ENCODE peak calls at places on chromosomes 4 and X, in eight cellular contexts. Z, Q, H, E, B, D, J and F are unnamed samples.

GRCh38 chr4:130395871-130396270 is 1299.9 kb downstream of the C4orf33 start:
- DNase-seq in Z (no peak), Q (peak), H (no peak), E (no peak), B (no peak), D (no peak), J (peak), F (no peak)

GRCh38 chr4:140254656-140255299 is 100.8 kb upstream of the MAML3 start:
- DNase-seq in Z (no peak), Q (no peak), H (no peak), E (no peak), B (no peak), D (no peak), J (peak), F (no peak)

GRCh38 chr4:165765053-165765452 is 108.0 kb upstream of the TLL1 start:
- DNase-seq in Z (no peak), Q (peak), H (no peak), E (no peak), B (no peak), D (no peak), J (no peak), F (no peak)

GRCh38 chr4:42786350-42787070 is 106.0 kb upstream of the GRXCR1 start:
- DNase-seq in Z (no peak), Q (no peak), H (no peak), E (no peak), B (no peak), D (no peak), J (no peak), F (no peak)

GRCh38 chr4:152100378-152101201 is 339.8 kb upstream of the GATB start:
- DNase-seq in Z (no peak), Q (peak), H (no peak), E (no peak), B (peak), D (no peak), J (no peak), F (peak)

GRCh38 chr4:52172166-52172565 is 121.1 kb downstream of the SPATA18 start:
- DNase-seq in Z (no peak), Q (no peak), H (no peak), E (no peak), B (no peak), D (no peak), J (peak), F (no peak)

GRCh38 chr4:4995103-4995761 is 24.0 kb downstream of the CYTL1 start:
- DNase-seq in Z (peak), Q (peak), H (peak), E (peak), B (no peak), D (peak), J (peak), F (peak)

GRCh38 chr4:43189741-43190140 is 297.2 kb downstream of the GRXCR1 start:
- DNase-seq in Z (no peak), Q (no peak), H (no peak), E (no peak), B (no peak), D (no peak), J (no peak), F (no peak)

GRCh38 chr4:906311-907102 is 25.6 kb downstream of the GAK start:
- DNase-seq in Z (no peak), Q (no peak), H (no peak), E (no peak), B (no peak), D (no peak), J (no peak), F (no peak)

GRCh38 chrX:47562615-47563243 is 1.7 kb downstream of the ARAF start:
- DNase-seq in Z (no peak), Q (no peak), H (no peak), E (no peak), B (no peak), D (no peak), J (peak), F (no peak)

GRCh38 chrX:15244421-15244820 is 25.5 kb downstream of the ASB9 start:
- DNase-seq in Z (no peak), Q (no peak), H (no peak), E (no peak), B (no peak), D (no peak), J (no peak), F (no peak)

GRCh38 chrX:127558811-127559210 is 493.4 kb downstream of the ACTRT1 start:
- DNase-seq in Z (no peak), Q (no peak), H (no peak), E (no peak), B (no peak), D (no peak), J (no peak), F (no peak)

GRCh38 chr4:143531773-143532491 is 18.4 kb downstream of the SMARCA5 start:
- DNase-seq in Z (no peak), Q (no peak), H (no peak), E (no peak), B (no peak), D (no peak), J (no peak), F (no peak)

GRCh38 chr4:182547435-182547834 is 304.2 kb downstream of the TENM3 start:
- DNase-seq in Z (no peak), Q (no peak), H (no peak), E (no peak), B (no peak), D (no peak), J (no peak), F (no peak)

GRCh38 chrX:55524487-55524886 is 34.8 kb upstream of the USP51 start:
- DNase-seq in Z (no peak), Q (no peak), H (no peak), E (no peak), B (no peak), D (no peak), J (peak), F (no peak)

GRCh38 chr4:86670739-86671138 is 76.6 kb downstream of the PTPN13 start:
- DNase-seq in Z (no peak), Q (peak), H (no peak), E (no peak), B (no peak), D (no peak), J (peak), F (no peak)

GRCh38 chr4:186228514-186228894 is 1.2 kb downstream of the KLKB1 start:
- DNase-seq in Z (no peak), Q (no peak), H (no peak), E (no peak), B (no peak), D (no peak), J (no peak), F (no peak)

GRCh38 chr4:143441678-143442077 is 71.8 kb upstream of the SMARCA5 start:
- DNase-seq in Z (no peak), Q (no peak), H (no peak), E (no peak), B (no peak), D (no peak), J (no peak), F (no peak)

GRCh38 chr4:93016350-93016749 is 712.6 kb downstream of the GRID2 start:
- DNase-seq in Z (no peak), Q (no peak), H (no peak), E (no peak), B (no peak), D (no peak), J (no peak), F (no peak)

GRCh38 chr4:105291920-105292319 is 145.2 kb downstream of the TET2 start:
- DNase-seq in Z (no peak), Q (no peak), H (no peak), E (no peak), B (no peak), D (no peak), J (no peak), F (no peak)

GRCh38 chrX:45822124-45822523 is 621.4 kb upstream of the DIPK2B start:
- DNase-seq in Z (no peak), Q (no peak), H (no peak), E (no peak), B (no peak), D (no peak), J (no peak), F (no peak)

GRCh38 chrX:37060999-37061398 is 52.8 kb downstream of the FAM47C start:
- DNase-seq in Z (no peak), Q (peak), H (no peak), E (no peak), B (no peak), D (no peak), J (peak), F (no peak)

GRCh38 chrX:115694028-115694427 is 133.1 kb downstream of the PLS3 start:
- DNase-seq in Z (no peak), Q (no peak), H (no peak), E (no peak), B (no peak), D (no peak), J (no peak), F (no peak)

GRCh38 chr4:41880840-41881831 is 54.1 kb upstream of the TMEM33 start:
- DNase-seq in Z (no peak), Q (no peak), H (no peak), E (no peak), B (no peak), D (no peak), J (peak), F (no peak)

GRCh38 chrX:133666256-133666655 is 251.0 kb upstream of the GPC4 start:
- DNase-seq in Z (no peak), Q (no peak), H (no peak), E (no peak), B (no peak), D (no peak), J (no peak), F (no peak)

GRCh38 chr4:55078987-55079386 is 46.4 kb downstream of the KDR start:
- DNase-seq in Z (peak), Q (no peak), H (no peak), E (no peak), B (no peak), D (peak), J (peak), F (peak)

GRCh38 chr4:188005561-188005960 is 10.0 kb downstream of the ZFP42 start:
- DNase-seq in Z (no peak), Q (no peak), H (no peak), E (no peak), B (no peak), D (no peak), J (no peak), F (no peak)

GRCh38 chr4:188006285-188006848 is 10.8 kb downstream of the ZFP42 start:
- DNase-seq in Z (no peak), Q (no peak), H (no peak), E (no peak), B (no peak), D (no peak), J (no peak), F (no peak)

GRCh38 chr4:188002346-188002745 is 6.8 kb downstream of the ZFP42 start:
- DNase-seq in Z (no peak), Q (peak), H (no peak), E (no peak), B (no peak), D (no peak), J (no peak), F (no peak)

GRCh38 chr4:187999406-187999932 is 3.9 kb downstream of the ZFP42 start:
- DNase-seq in Z (no peak), Q (peak), H (no peak), E (no peak), B (no peak), D (no peak), J (no peak), F (no peak)

GRCh38 chr4:188002751-188003150 is 7.2 kb downstream of the ZFP42 start:
- DNase-seq in Z (no peak), Q (peak), H (no peak), E (no peak), B (no peak), D (no peak), J (no peak), F (no peak)
- H3K27ac ChIP-seq in Z (no peak), Q (peak), H (no peak), E (no peak), B (no peak), D (no peak), J (no peak), F (no peak)

GRCh38 chrX:21811832-21812231 is 27.6 kb upstream of the MBTPS2 start:
- DNase-seq in Z (no peak), Q (no peak), H (no peak), E (no peak), B (no peak), D (no peak), J (no peak), F (no peak)

GRCh38 chrX:21812628-21813027 is 26.8 kb upstream of the MBTPS2 start:
- DNase-seq in Z (no peak), Q (no peak), H (no peak), E (no peak), B (no peak), D (no peak), J (no peak), F (no peak)

DNA sequence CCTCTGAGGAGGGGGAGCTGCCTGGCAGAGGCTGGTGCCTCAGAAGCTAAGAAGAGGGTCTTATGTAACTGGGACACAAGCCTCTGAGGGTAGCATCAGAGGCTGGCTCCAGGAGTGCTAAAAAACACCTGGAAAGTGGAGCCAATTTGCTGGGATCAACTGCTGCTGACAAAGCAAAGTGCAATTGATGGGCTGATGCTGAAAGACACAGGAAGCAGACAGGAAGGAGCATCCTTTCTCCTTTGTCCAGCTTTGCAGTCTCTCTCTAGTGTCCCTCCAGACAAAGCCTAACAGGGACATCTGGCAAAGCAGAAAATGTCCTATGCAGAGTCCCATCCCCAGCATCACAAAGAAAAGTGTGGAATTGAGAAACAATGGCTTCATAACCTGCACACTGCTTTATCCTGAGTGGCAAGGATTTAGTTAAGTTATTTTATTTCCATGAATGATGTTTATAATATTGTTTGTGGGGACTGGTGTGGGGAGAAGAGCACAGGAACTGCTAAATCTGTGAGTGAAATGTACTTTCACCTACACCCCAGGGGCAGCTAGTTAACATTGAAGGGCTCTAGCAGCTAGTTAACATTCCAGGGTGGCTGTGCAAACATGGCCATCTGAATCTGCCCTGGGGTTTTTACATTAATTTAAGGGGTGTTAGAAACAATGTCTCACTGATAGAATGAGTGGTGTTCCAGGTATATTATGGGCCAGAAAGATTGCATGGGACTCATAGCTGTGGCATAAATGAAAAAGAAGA is 25.6 kb upstream of the MBTPS2 start:
- DNase-seq in Z (no peak), Q (no peak), H (no peak), E (no peak), B (no peak), D (no peak), J (no peak), F (no peak)
- H3K27ac ChIP-seq in Z (no peak), Q (no peak), H (no peak), E (no peak), B (no peak), D (no peak), J (no peak), F (no peak)

GRCh38 chr4:6940744-6941137 is 31.1 kb downstream of the TBC1D14 start:
- DNase-seq in Z (no peak), Q (no peak), H (no peak), E (no peak), B (no peak), D (no peak), J (no peak), F (no peak)

GRCh38 chr4:6943012-6943869 is 33.6 kb downstream of the TBC1D14 start:
- DNase-seq in Z (no peak), Q (no peak), H (no peak), E (no peak), B (no peak), D (no peak), J (no peak), F (no peak)

GRCh38 chr4:6939761-6940743 is 30.4 kb downstream of the TBC1D14 start:
- DNase-seq in Z (no peak), Q (no peak), H (no peak), E (no peak), B (no peak), D (no peak), J (no peak), F (no peak)

GRCh38 chr4:6942238-6942800 is 32.7 kb downstream of the TBC1D14 start:
- DNase-seq in Z (no peak), Q (peak), H (no peak), E (no peak), B (peak), D (no peak), J (peak), F (no peak)

GRCh38 chr4:6941796-6942195 is 32.2 kb downstream of the TBC1D14 start:
- DNase-seq in Z (no peak), Q (no peak), H (no peak), E (no peak), B (no peak), D (no peak), J (no peak), F (no peak)
- H3K27ac ChIP-seq in Z (peak), Q (peak), H (peak), E (peak), B (peak), D (peak), J (peak), F (peak)

GRCh38 chr4:153747406-153747805 is 12.4 kb downstream of the RNF175 start:
- DNase-seq in Z (no peak), Q (no peak), H (no peak), E (no peak), B (no peak), D (no peak), J (no peak), F (no peak)

GRCh38 chr4:153750197-153750817 is 9.5 kb downstream of the RNF175 start:
- DNase-seq in Z (no peak), Q (peak), H (no peak), E (peak), B (peak), D (peak), J (peak), F (no peak)

GRCh38 chr4:153748378-153748777 is 11.4 kb downstream of the RNF175 start:
- DNase-seq in Z (peak), Q (peak), H (peak), E (peak), B (no peak), D (no peak), J (peak), F (no peak)
- H3K27ac ChIP-seq in Z (no peak), Q (peak), H (no peak), E (no peak), B (no peak), D (no peak), J (no peak), F (no peak)

GRCh38 chr4:113587156-113587555 is 174.4 kb downstream of the CAMK2D start:
- DNase-seq in Z (no peak), Q (no peak), H (no peak), E (no peak), B (no peak), D (no peak), J (no peak), F (no peak)
- H3K27ac ChIP-seq in Z (no peak), Q (no peak), H (no peak), E (no peak), B (no peak), D (no peak), J (no peak), F (no peak)

GRCh38 chrX:132433001-132433400 is 55.8 kb downstream of the MBNL3 start:
- DNase-seq in Z (no peak), Q (no peak), H (no peak), E (no peak), B (no peak), D (no peak), J (no peak), F (no peak)
- H3K27ac ChIP-seq in Z (no peak), Q (no peak), H (no peak), E (no peak), B (no peak), D (no peak), J (no peak), F (no peak)

DNA sequence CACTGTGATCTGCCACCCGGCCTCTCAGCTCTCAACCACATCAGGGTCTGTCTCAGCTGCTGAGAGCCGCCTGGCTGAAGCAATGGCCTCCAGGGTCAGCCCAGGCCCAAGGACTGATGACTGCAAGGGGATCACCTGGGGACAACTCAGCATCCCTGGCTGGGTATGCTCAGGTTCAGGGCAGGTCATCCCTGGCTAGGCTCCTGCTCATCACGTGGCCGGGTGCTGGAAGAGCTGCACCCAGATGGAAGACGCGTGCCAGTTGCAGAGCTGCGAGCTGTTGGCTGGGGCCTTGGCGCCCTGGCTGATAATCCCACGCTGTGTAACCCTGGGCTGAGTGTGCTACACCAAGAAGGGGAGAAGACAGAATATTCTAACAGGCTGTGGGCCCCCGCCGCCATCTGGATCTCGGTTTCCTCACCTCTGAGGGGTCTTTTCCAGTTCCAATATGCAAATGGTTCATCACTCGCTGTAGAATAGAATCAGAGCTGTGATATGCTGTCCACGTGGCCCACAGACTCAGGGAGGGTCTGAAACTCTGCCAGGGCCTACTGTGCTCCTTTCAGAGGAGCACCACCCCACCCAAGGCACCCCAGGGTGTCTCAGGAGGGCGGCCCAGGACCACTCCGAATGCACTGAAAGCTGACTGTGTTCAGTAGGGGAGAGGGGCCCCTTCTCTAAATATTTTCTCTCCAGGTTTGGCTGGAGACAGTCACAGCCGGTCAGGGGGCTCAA is 338.8 kb downstream of the BCOR start:
- DNase-seq in Z (no peak), Q (no peak), H (no peak), E (no peak), B (no peak), D (no peak), J (no peak), F (no peak)
- H3K27ac ChIP-seq in Z (peak), Q (peak), H (peak), E (peak), B (no peak), D (peak), J (peak), F (peak)